ENCODE peak calls at places on chromosomes 16 and 17, in nine cellular contexts. I, J, C, H, X, Q, T, D and G are unnamed samples.
A peak's percentile ranks its signal among the peaks of the same experiment; 100 is the strongest.

GRCh38 chr16:81319221-81319912 is 4.6 kb downstream of the GAN start:
- DNase-seq in I (no peak), J (no peak), C (peak; percentile 21), H (no peak), X (no peak), Q (peak; percentile 73), T (peak; percentile 77), D (no peak), G (peak; percentile 4)

GRCh38 chr17:51352798-51353197 is 92.5 kb downstream of the UTP18 start:
- DNase-seq in I (no peak), J (no peak), C (no peak), H (no peak), X (no peak), Q (no peak), T (no peak), D (no peak), G (no peak)

GRCh38 chr17:73196500-73196899 is 3.6 kb downstream of the COG1 start:
- DNase-seq in I (peak; percentile 65), J (peak; percentile 88), C (no peak), H (peak; percentile 25), X (no peak), Q (peak; percentile 20), T (no peak), D (no peak), G (peak; percentile 51)

GRCh38 chr17:15288859-15289258 is 23.7 kb upstream of the PMP22 start:
- DNase-seq in I (no peak), J (no peak), C (no peak), H (no peak), X (no peak), Q (no peak), T (no peak), D (no peak), G (no peak)

GRCh38 chr17:1074886-1075665 is 78.1 kb downstream of the TIMM22 start:
- DNase-seq in I (no peak), J (no peak), C (no peak), H (no peak), X (no peak), Q (no peak), T (no peak), D (no peak), G (no peak)

GRCh38 chr16:66687906-66688625 is 8.5 kb downstream of the CMTM4 start:
- DNase-seq in I (no peak), J (no peak), C (no peak), H (no peak), X (no peak), Q (peak; percentile 59), T (no peak), D (no peak), G (no peak)

GRCh38 chr16:4454618-4455017 is 19.8 kb downstream of the NMRAL1 start:
- DNase-seq in I (no peak), J (no peak), C (no peak), H (no peak), X (no peak), Q (no peak), T (no peak), D (no peak), G (no peak)

GRCh38 chr17:8628609-8629169 is 1.8 kb downstream of the MYH10 start:
- DNase-seq in I (no peak), J (no peak), C (no peak), H (peak; percentile 67), X (no peak), Q (peak; percentile 78), T (no peak), D (no peak), G (peak; percentile 92)

GRCh38 chr17:29571883-29572681 is 3.6 kb downstream of the TP53I13 start:
- DNase-seq in I (peak; percentile 51), J (no peak), C (no peak), H (no peak), X (peak; percentile 7), Q (no peak), T (no peak), D (no peak), G (no peak)

GRCh38 chr16:84599528-84600202 is 18.2 kb downstream of the COTL1 start:
- DNase-seq in I (no peak), J (no peak), C (peak; percentile 75), H (peak; percentile 91), X (peak; percentile 98), Q (peak; percentile 66), T (peak; percentile 85), D (no peak), G (no peak)

GRCh38 chr17:50437409-50437808 is 11.4 kb downstream of the ACSF2 start:
- DNase-seq in I (no peak), J (no peak), C (no peak), H (no peak), X (no peak), Q (no peak), T (no peak), D (no peak), G (no peak)

GRCh38 chr17:31535581-31535981 is 144.1 kb downstream of the RAB11FIP4 start:
- DNase-seq in I (no peak), J (no peak), C (no peak), H (no peak), X (no peak), Q (no peak), T (no peak), D (no peak), G (no peak)

GRCh38 chr16:2769100-2769529 is 8.0 kb downstream of the ELOB start:
- DNase-seq in I (no peak), J (no peak), C (no peak), H (no peak), X (no peak), Q (no peak), T (no peak), D (no peak), G (no peak)

GRCh38 chr17:50557265-50558029 is 3.1 kb upstream of the CACNA1G start:
- DNase-seq in I (no peak), J (no peak), C (no peak), H (no peak), X (no peak), Q (no peak), T (no peak), D (no peak), G (no peak)

GRCh38 chr16:22945361-22945760 is 131.4 kb downstream of the HS3ST2 start:
- DNase-seq in I (no peak), J (no peak), C (no peak), H (no peak), X (no peak), Q (no peak), T (no peak), D (no peak), G (no peak)

GRCh38 chr16:57094911-57095310 is 2.5 kb downstream of the CPNE2 start:
- DNase-seq in I (no peak), J (no peak), C (no peak), H (no peak), X (no peak), Q (no peak), T (no peak), D (no peak), G (no peak)

GRCh38 chr17:60390223-60390622 is 1.7 kb downstream of the USP32 start:
- DNase-seq in I (no peak), J (no peak), C (no peak), H (peak; percentile 39), X (peak; percentile 67), Q (peak; percentile 73), T (peak; percentile 47), D (no peak), G (peak; percentile 69)

DNA sequence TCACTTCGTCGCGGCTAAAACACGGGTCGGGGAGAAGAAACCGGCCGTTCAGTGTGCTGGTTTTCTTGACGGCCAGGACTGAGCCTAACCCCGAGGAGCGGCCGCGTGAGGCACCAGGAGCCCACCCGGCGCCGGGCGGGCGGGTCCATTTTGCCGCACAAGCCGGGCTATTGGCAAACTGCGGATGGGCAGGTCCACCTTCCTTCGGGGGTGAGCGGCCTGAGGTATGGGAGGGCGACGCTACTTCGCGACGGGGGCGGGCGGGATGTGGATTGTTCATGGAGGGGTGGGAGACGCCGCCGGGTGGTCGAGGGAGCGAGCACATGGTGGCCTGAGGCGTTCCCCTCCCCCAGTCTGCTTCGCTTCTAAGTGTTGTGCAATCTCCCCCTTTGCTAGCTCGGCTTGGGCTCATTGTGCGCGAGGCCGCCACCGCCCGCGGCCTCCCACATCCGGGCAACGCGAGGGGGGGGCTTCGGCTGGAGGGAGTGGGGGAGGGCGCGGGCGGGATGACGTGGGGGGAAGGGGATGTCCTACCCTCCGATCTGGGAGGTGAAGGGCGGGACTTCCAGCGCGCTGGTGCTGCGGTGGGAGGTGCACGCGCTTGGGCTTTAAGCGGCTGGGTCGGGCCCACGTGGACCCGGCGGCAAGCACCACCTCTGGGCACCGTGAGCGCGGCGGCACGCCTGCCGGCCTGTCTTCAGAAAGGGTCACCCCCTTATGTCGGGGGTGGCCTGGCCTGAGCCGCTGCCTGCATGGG is 5.9 kb upstream of the CD68 start:
- DNase-seq in I (peak; percentile 89), J (peak; percentile 89), C (peak; percentile 58), H (peak; percentile 91), X (peak; percentile 94), Q (peak; percentile 88), T (peak; percentile 90), D (no peak), G (peak; percentile 94)
- TF ChIP-seq POLR2A in I (peak; percentile 22), J (peak; percentile 57), C (peak; percentile 30), H (peak; percentile 83), X (no peak), Q (no peak), T (peak; percentile 37), D (no peak), G (no peak)

DNA sequence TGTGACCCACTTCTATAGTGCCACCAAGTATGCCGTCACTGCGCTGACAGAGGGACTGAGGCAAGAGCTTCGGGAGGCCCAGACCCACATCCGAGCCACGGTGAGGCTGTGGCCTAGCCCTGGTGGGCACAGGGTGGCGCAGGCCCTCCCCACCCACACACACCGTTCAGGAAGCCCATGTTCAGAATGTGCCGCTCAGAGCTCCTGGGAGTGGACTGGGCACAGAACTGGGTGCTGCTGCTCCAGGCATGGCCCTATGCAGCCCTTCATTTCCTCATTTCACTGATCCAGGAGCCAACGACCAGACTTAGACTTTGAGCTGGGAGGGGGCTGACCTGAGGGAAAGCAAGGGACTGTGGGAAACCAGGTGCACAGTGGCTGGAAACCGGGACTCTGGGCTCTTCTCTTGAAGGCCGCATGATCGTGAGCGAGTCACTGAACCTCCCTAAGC is 2.4 kb upstream of the MRM1 start:
- DNase-seq in I (no peak), J (no peak), C (no peak), H (no peak), X (no peak), Q (peak; percentile 9), T (no peak), D (no peak), G (no peak)
- TF ChIP-seq POLR2A in I (no peak), J (no peak), C (no peak), H (no peak), X (no peak), Q (no peak), T (no peak), D (no peak), G (no peak)

GRCh38 chr16:31471875-31472558 is at the start of gene TGFB1I1:
- DNase-seq in I (peak; percentile 47), J (no peak), C (peak; percentile 81), H (peak; percentile 61), X (peak; percentile 87), Q (no peak), T (peak; percentile 80), D (no peak), G (no peak)
- TF ChIP-seq POLR2A in I (no peak), J (no peak), C (peak; percentile 37), H (peak; percentile 91), X (no peak), Q (no peak), T (peak; percentile 79), D (no peak), G (no peak)

DNA sequence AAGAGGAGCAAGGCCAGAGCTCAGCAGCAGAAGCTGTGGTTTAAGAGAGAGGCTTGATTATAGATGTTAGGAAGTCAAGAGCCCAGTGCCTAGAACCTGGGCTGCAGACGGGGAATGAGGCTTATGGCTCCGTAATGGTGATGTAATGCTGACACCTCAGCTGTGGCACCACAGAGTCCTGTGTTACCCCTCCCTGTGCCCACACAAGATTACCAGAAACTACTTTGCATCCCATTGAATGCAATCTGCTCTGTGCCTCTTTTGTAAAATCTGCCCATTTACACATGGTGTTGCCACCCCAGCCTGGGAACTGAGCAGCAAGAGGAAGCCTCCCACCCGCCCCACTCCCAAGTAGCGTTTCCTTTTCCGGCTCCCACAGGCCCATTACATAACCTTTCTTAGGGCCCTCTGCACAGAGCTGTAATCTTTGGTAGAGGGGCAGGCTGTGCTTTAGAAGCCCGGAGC is 57.0 kb downstream of the PITPNC1 start:
- DNase-seq in I (peak; percentile 60), J (no peak), C (no peak), H (no peak), X (peak; percentile 97), Q (no peak), T (no peak), D (no peak), G (no peak)
- TF ChIP-seq POLR2A in I (no peak), J (no peak), C (no peak), H (no peak), X (no peak), Q (no peak), T (no peak), D (no peak), G (no peak)